ENCODE peak calls at places on chromosomes 13 and 19, in six cellular contexts. Z, I, G, J, V and Y are unnamed samples.

GRCh38 chr19:38084196-38084595 is 139.8 kb downstream of the DPF1 start:
- DNase-seq in Z (no peak), I (no peak), G (no peak), J (no peak), V (no peak), Y (no peak)

GRCh38 chr19:33797821-33798633 is 1.4 kb downstream of the KCTD15 start:
- DNase-seq in Z (no peak), I (no peak), G (no peak), J (peak), V (no peak), Y (no peak)

GRCh38 chr19:1950640-1951039 is 9.7 kb downstream of the CSNK1G2 start:
- DNase-seq in Z (no peak), I (no peak), G (no peak), J (no peak), V (no peak), Y (no peak)

GRCh38 chr19:56066152-56067023 is 54.7 kb downstream of the ZNF787 start:
- DNase-seq in Z (peak), I (no peak), G (peak), J (peak), V (peak), Y (no peak)

GRCh38 chr19:43575955-43576451 is 402 bp downstream of the PINLYP start:
- DNase-seq in Z (no peak), I (no peak), G (no peak), J (no peak), V (no peak), Y (no peak)

GRCh38 chr13:41064493-41064892 is 3.2 kb downstream of the WBP4 start:
- DNase-seq in Z (peak), I (no peak), G (no peak), J (no peak), V (no peak), Y (no peak)

GRCh38 chr19:57850553-57851017 is 926 bp downstream of the ZNF587 start:
- DNase-seq in Z (peak), I (no peak), G (peak), J (peak), V (no peak), Y (peak)

GRCh38 chr19:42468273-42468796 is 25.6 kb upstream of the CXCL17 start:
- DNase-seq in Z (peak), I (no peak), G (no peak), J (peak), V (no peak), Y (no peak)

GRCh38 chr19:795691-796581 is 1.3 kb upstream of the PTBP1 start:
- DNase-seq in Z (no peak), I (no peak), G (no peak), J (no peak), V (no peak), Y (no peak)

GRCh38 chr19:12464769-12465725 is 19.6 kb downstream of the ZNF709 start:
- DNase-seq in Z (no peak), I (no peak), G (no peak), J (no peak), V (no peak), Y (no peak)

GRCh38 chr13:41973247-41973741 is 12.4 kb upstream of the VWA8 start:
- DNase-seq in Z (no peak), I (no peak), G (no peak), J (no peak), V (no peak), Y (no peak)

GRCh38 chr13:30052127-30052526 is 201.7 kb upstream of the UBL3 start:
- DNase-seq in Z (no peak), I (no peak), G (no peak), J (no peak), V (no peak), Y (no peak)

GRCh38 chr19:5515737-5516136 is 52.0 kb downstream of the TINCR start:
- DNase-seq in Z (no peak), I (no peak), G (no peak), J (no peak), V (no peak), Y (no peak)